ENCODE peak calls at places on chromosomes 1 and 21, in six cellular contexts. M is RPMI8226, L is substantia nigra, F is anterior cingulate cortex, D is NCI-H1105 treated with DMSO at 0.1 percent for 48 hours, B is T follicular helper cell. N is an unnamed sample.

GRCh38 chr1:72066431-72066830 is 215.9 kb downstream of the NEGR1 start:
- DNase-seq in M (no peak), L (no peak), F (no peak), D (no peak), B (no peak), N (no peak)

GRCh38 chr21:28228624-28228995 is 764.1 kb downstream of the LTN1 start:
- DNase-seq in M (no peak), L (no peak), F (no peak), D (no peak), B (no peak), N (no peak)

GRCh38 chr1:2558420-2558819 is 2.2 kb downstream of the TNFRSF14 start:
- DNase-seq in M (no peak), L (no peak), F (no peak), D (no peak), B (no peak), N (no peak)

GRCh38 chr1:55214214-55214902 is 806 bp downstream of the USP24 start:
- DNase-seq in M (peak; percentile 40), L (peak; percentile 26), F (peak; percentile 60), D (peak; percentile 39), B (peak; percentile 4), N (peak; percentile 51)

GRCh38 chr21:32281531-32281930 is 2.7 kb upstream of the MIS18A start:
- DNase-seq in M (no peak), L (no peak), F (no peak), D (no peak), B (no peak), N (no peak)

GRCh38 chr1:41041866-41042265 is 20.3 kb upstream of the SLFNL1 start:
- DNase-seq in M (no peak), L (no peak), F (no peak), D (no peak), B (no peak), N (no peak)

GRCh38 chr1:153608742-153609584 is 4.0 kb downstream of the S100A16 start:
- DNase-seq in M (no peak), L (peak; percentile 36), F (peak; percentile 41), D (no peak), B (no peak), N (no peak)

GRCh38 chr1:205069371-205070125 is 14.7 kb downstream of the TMEM81 start:
- DNase-seq in M (no peak), L (no peak), F (no peak), D (no peak), B (no peak), N (no peak)

GRCh38 chr1:185846672-185847440 is 112.7 kb downstream of the HMCN1 start:
- DNase-seq in M (no peak), L (no peak), F (no peak), D (no peak), B (no peak), N (no peak)

GRCh38 chr1:14487671-14488070 is 110.8 kb upstream of the KAZN start:
- DNase-seq in M (no peak), L (no peak), F (no peak), D (no peak), B (no peak), N (no peak)

GRCh38 chr1:233487415-233487814 is 126.5 kb upstream of the KCNK1 start:
- DNase-seq in M (no peak), L (no peak), F (no peak), D (no peak), B (no peak), N (no peak)

GRCh38 chr1:57963545-57963944 is 539.7 kb upstream of the DAB1 start:
- DNase-seq in M (no peak), L (no peak), F (no peak), D (peak; percentile 79), B (no peak), N (no peak)

N was measured in OCI-LY7.